ENCODE peak calls at places on chromosome 15, in six cellular contexts. F, C, Z, Q, G and D are unnamed samples.

GRCh38 chr15:68587769-68588385 is 9.1 kb downstream of the CORO2B start:
- DNase-seq in Q (no peak), G (no peak), Z (no peak), F (no peak), C (peak), D (no peak)

GRCh38 chr15:99735868-99736267 is 2.6 kb upstream of the LYSMD4 start:
- DNase-seq in C (no peak), Z (no peak), Q (no peak), F (no peak), G (no peak), D (no peak)

GRCh38 chr15:66566963-66567531 is 1.2 kb upstream of the LCTL start:
- DNase-seq in G (no peak), Z (peak), C (peak), Q (peak), F (peak), D (no peak)

GRCh38 chr15:63189955-63190691 is 717 bp downstream of the RAB8B start:
- DNase-seq in Q (no peak), G (no peak), Z (peak), C (no peak), F (no peak), D (no peak)

GRCh38 chr15:36810656-36811449 is 231.4 kb downstream of the CDIN1 start:
- DNase-seq in Q (peak), G (no peak), F (no peak), C (no peak), Z (no peak), D (no peak)

GRCh38 chr15:39720721-39721611 is 61.7 kb downstream of the FSIP1 start:
- DNase-seq in Q (no peak), G (no peak), F (no peak), C (no peak), Z (no peak), D (peak)

GRCh38 chr15:96494530-96494929 is 164.0 kb downstream of the NR2F2 start:
- DNase-seq in Z (peak), Q (no peak), F (no peak), G (no peak), C (no peak), D (no peak)

GRCh38 chr15:85615930-85616329 is 178.8 kb downstream of the KLHL25 start:
- DNase-seq in C (no peak), F (peak), G (no peak), Z (no peak), Q (peak), D (no peak)

GRCh38 chr15:61398310-61398709 is 169.2 kb upstream of the RORA start:
- DNase-seq in C (no peak), G (no peak), Z (no peak), Q (no peak), F (no peak), D (no peak)

GRCh38 chr15:64287953-64288352 is 68.0 kb downstream of the CSNK1G1 start:
- DNase-seq in F (no peak), Z (no peak), Q (no peak), C (no peak), G (no peak), D (no peak)

GRCh38 chr15:56367156-56367555 is 1.9 kb downstream of the TEX9 start:
- DNase-seq in F (no peak), G (no peak), Q (no peak), C (no peak), Z (no peak), D (no peak)

GRCh38 chr15:69853572-69853971 is 244.1 kb downstream of the TLE3 start:
- DNase-seq in C (no peak), Q (no peak), G (no peak), Z (no peak), F (peak), D (no peak)

GRCh38 chr15:29449136-29449535 is 179.5 kb upstream of the NSMCE3 start:
- DNase-seq in Z (no peak), Q (peak), C (no peak), G (no peak), F (peak), D (no peak)

GRCh38 chr15:57445872-57446271 is 69.6 kb downstream of the CGNL1 start:
- DNase-seq in F (peak), C (no peak), Z (no peak), Q (no peak), G (no peak), D (no peak)

GRCh38 chr15:67087507-67088172 is 22.2 kb downstream of the SMAD3 start:
- DNase-seq in F (no peak), Q (no peak), G (no peak), Z (no peak), C (no peak), D (no peak)

GRCh38 chr15:90588427-90588826 is 58.7 kb downstream of the CRTC3 start:
- DNase-seq in Q (no peak), C (no peak), F (peak), G (no peak), Z (no peak), D (no peak)

GRCh38 chr15:76839173-76839572 is 66.0 kb downstream of the SCAPER start:
- DNase-seq in Z (no peak), C (no peak), F (no peak), G (no peak), Q (no peak), D (no peak)

GRCh38 chr15:55546718-55547117 is 38.7 kb upstream of the DNAAF4 start:
- DNase-seq in G (no peak), C (no peak), F (no peak), Z (no peak), Q (no peak), D (peak)

GRCh38 chr15:60324706-60325438 is 72.9 kb downstream of the ANXA2 start:
- DNase-seq in Z (no peak), F (no peak), Q (no peak), C (no peak), G (no peak), D (no peak)

GRCh38 chr15:63872759-63873510 is 39.2 kb upstream of the HERC1 start:
- DNase-seq in F (no peak), Q (peak), Z (no peak), C (no peak), G (no peak), D (no peak)

GRCh38 chr15:57079446-57079845 is 161.0 kb downstream of the TCF12 start:
- DNase-seq in Q (no peak), C (no peak), G (no peak), Z (peak), F (no peak), D (no peak)

GRCh38 chr15:73691398-73691797 is 7.2 kb downstream of the CD276 start:
- DNase-seq in Q (no peak), Z (no peak), F (no peak), G (no peak), C (no peak), D (peak)
- TF ChIP-seq CTCF in Q (no peak), Z (no peak), F (no peak), G (no peak), C (no peak), D (peak)

DNA sequence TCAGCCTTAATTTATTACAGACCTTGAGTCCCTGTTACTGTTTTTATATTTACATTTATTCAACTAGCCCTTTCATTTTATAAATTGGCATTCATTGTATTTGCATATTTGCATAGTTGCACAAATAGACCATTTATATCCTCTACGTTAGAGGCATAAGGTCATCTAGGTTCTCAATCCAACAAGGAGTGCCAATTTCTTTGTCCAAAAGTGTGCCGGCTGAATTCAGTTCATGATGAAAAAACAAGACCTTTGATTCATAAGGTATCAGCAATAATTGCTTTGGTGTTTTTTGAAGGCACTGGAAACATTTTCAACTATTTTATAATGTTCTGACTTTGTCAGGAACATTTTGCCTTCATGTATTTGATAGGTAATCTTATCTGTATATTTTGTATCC is 33.9 kb upstream of the NANOGP8 start:
- DNase-seq in G (no peak), F (no peak), Z (no peak), Q (no peak), C (no peak), D (no peak)
- TF ChIP-seq CTCF in G (no peak), F (no peak), Z (no peak), Q (no peak), C (no peak), D (no peak)

GRCh38 chr15:48683991-48684765 is 38.7 kb upstream of the FBN1 start:
- DNase-seq in F (no peak), G (no peak), Z (no peak), C (no peak), Q (no peak), D (no peak)
- TF ChIP-seq CTCF in F (no peak), G (no peak), Z (no peak), C (no peak), Q (no peak), D (no peak)

GRCh38 chr15:98174286-98174685 is 213.8 kb downstream of the ARRDC4 start:
- DNase-seq in C (no peak), G (no peak), F (peak), Z (no peak), Q (no peak), D (no peak)
- TF ChIP-seq CTCF in C (no peak), G (no peak), F (no peak), Z (no peak), Q (no peak), D (peak)